ENCODE peak calls at places on chromosomes 2 and 18, in six cellular contexts. M, V, K, W, X and Y are unnamed samples.

GRCh38 chr18:27313678-27314077 is 128.6 kb upstream of the CHST9 start:
- DNase-seq in M (no peak), V (no peak), K (no peak), W (no peak), X (no peak), Y (no peak)

GRCh38 chr2:52034706-52035105 is 1002.8 kb upstream of the NRXN1 start:
- DNase-seq in M (no peak), V (no peak), K (no peak), W (no peak), X (no peak), Y (no peak)

GRCh38 chr2:85851253-85851955 is 37.4 kb downstream of the ST3GAL5 start:
- DNase-seq in M (no peak), V (no peak), K (no peak), W (no peak), X (peak; percentile 22), Y (no peak)

GRCh38 chr2:19355416-19355821 is 3.0 kb downstream of the OSR1 start:
- DNase-seq in M (peak; percentile 20), V (no peak), K (no peak), W (no peak), X (no peak), Y (peak; percentile 11)

GRCh38 chr2:176508984-176509383 is 239.7 kb downstream of the MTX2 start:
- DNase-seq in M (peak; percentile 28), V (no peak), K (no peak), W (peak; percentile 66), X (no peak), Y (peak; percentile 29)

GRCh38 chr18:6222271-6222670 is 192.4 kb downstream of the L3MBTL4 start:
- DNase-seq in M (no peak), V (no peak), K (no peak), W (no peak), X (no peak), Y (no peak)

GRCh38 chr18:13165636-13166423 is 52.7 kb upstream of the LDLRAD4 start:
- DNase-seq in M (no peak), V (no peak), K (no peak), W (no peak), X (no peak), Y (no peak)

GRCh38 chr2:12284037-12284436 is 432.7 kb upstream of the TRIB2 start:
- DNase-seq in M (no peak), V (no peak), K (no peak), W (no peak), X (no peak), Y (no peak)

GRCh38 chr18:864872-865273 is 39.8 kb upstream of the ADCYAP1 start:
- DNase-seq in M (peak; percentile 65), V (peak; percentile 71), K (peak; percentile 60), W (peak; percentile 78), X (peak; percentile 78), Y (peak; percentile 64)

GRCh38 chr18:63099848-63100625 is 219.5 kb downstream of the BCL2 start:
- DNase-seq in M (peak; percentile 47), V (no peak), K (no peak), W (no peak), X (no peak), Y (peak; percentile 52)

GRCh38 chr2:138818479-138818878 is 38.3 kb upstream of the NXPH2 start:
- DNase-seq in M (no peak), V (no peak), K (no peak), W (no peak), X (no peak), Y (no peak)

GRCh38 chr2:127174176-127174575 is 45.9 kb downstream of the CYP27C1 start:
- DNase-seq in M (peak; percentile 59), V (no peak), K (no peak), W (peak; percentile 46), X (peak; percentile 43), Y (peak; percentile 42)

GRCh38 chr2:28405537-28405936 is 12.9 kb downstream of the FOSL2 start:
- DNase-seq in M (no peak), V (no peak), K (no peak), W (no peak), X (no peak), Y (no peak)

GRCh38 chr18:26466026-26466425 is 82.3 kb downstream of the KCTD1 start:
- DNase-seq in M (no peak), V (no peak), K (no peak), W (no peak), X (no peak), Y (no peak)

GRCh38 chr2:119291588-119292167 is 68.0 kb downstream of the STEAP3 start:
- DNase-seq in M (no peak), V (no peak), K (no peak), W (no peak), X (no peak), Y (no peak)

GRCh38 chr2:233129351-233129978 is 69.3 kb downstream of the INPP5D start:
- DNase-seq in M (no peak), V (no peak), K (no peak), W (no peak), X (no peak), Y (no peak)

GRCh38 chr2:169360984-169361705 is 1.2 kb downstream of the LRP2 start:
- DNase-seq in M (no peak), V (no peak), K (no peak), W (no peak), X (no peak), Y (no peak)

GRCh38 chr2:60516383-60516811 is 37.1 kb downstream of the BCL11A start:
- DNase-seq in M (no peak), V (no peak), K (no peak), W (peak; percentile 95), X (peak; percentile 34), Y (no peak)

GRCh38 chr2:56008661-56009411 is 85.3 kb upstream of the EFEMP1 start:
- DNase-seq in M (no peak), V (no peak), K (peak; percentile 60), W (peak; percentile 86), X (peak; percentile 33), Y (no peak)

GRCh38 chr18:57727952-57728807 is 74.9 kb downstream of the ATP8B1 start:
- DNase-seq in M (no peak), V (no peak), K (no peak), W (peak; percentile 59), X (no peak), Y (no peak)

GRCh38 chr2:128179461-128179755 is 88.4 kb downstream of the UGGT1 start:
- DNase-seq in M (no peak), V (no peak), K (no peak), W (no peak), X (no peak), Y (no peak)
- TF ChIP-seq CTCF in M (no peak), V (no peak), K (no peak), W (no peak), X (no peak), Y (no peak)

GRCh38 chr2:38076250-38076709 is 329 bp upstream of the CYP1B1 start:
- DNase-seq in M (peak; percentile 83), V (peak; percentile 54), K (peak; percentile 76), W (peak; percentile 90), X (peak; percentile 91), Y (peak; percentile 75)
- TF ChIP-seq CTCF in M (peak; percentile 8), V (peak; percentile 18), K (peak; percentile 32), W (peak; percentile 30), X (no peak), Y (peak; percentile 44)

GRCh38 chr2:206389164-206389563 is 54.2 kb upstream of the ADAM23 start:
- DNase-seq in M (no peak), V (no peak), K (no peak), W (no peak), X (no peak), Y (no peak)

GRCh38 chr2:206390181-206390580 is 53.2 kb upstream of the ADAM23 start:
- DNase-seq in M (no peak), V (no peak), K (no peak), W (no peak), X (no peak), Y (no peak)

GRCh38 chr2:206396216-206396615 is 47.1 kb upstream of the ADAM23 start:
- DNase-seq in M (no peak), V (no peak), K (no peak), W (no peak), X (no peak), Y (no peak)

DNA sequence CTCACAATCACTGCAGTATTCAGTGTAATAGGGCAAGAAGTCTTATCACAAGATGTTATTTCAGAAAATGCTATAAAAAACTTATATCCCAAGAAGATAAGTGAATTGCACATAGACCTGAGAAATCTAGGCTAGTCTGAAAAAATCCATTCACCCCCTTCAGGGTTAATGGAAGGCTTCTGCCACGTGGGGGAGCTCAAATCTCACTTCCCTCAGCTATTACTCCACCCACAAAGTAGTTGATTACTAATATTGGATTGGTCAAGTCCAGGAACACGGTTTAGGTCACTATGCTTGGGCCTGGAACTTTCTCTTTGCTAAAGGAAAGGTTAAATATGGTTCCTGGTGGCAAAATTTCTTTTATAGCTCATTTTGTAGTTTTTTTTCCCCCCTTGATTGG is 51.2 kb upstream of the ADAM23 start:
- DNase-seq in M (peak; percentile 65), V (no peak), K (no peak), W (peak; percentile 43), X (peak; percentile 64), Y (peak; percentile 69)
- TF ChIP-seq CTCF in M (peak; percentile 45), V (no peak), K (no peak), W (peak; percentile 60), X (peak; percentile 44), Y (peak; percentile 50)

GRCh38 chr2:203019142-203019541 is 4.5 kb downstream of the NBEAL1 start:
- DNase-seq in M (no peak), V (no peak), K (no peak), W (no peak), X (no peak), Y (no peak)
- TF ChIP-seq CTCF in M (no peak), V (peak; percentile 7), K (peak; percentile 14), W (no peak), X (no peak), Y (no peak)